ENCODE peak calls at places on chromosomes 7 and 10, in ten cellular contexts. W is adrenal gland; B is OCI-LY7; E is tibial nerve; S is left ventricle myocardium inferior; J is Panc1; Q is Peyer's patch; F is CD8-positive, alpha-beta memory T cell; C is cardiac muscle cell; P is fibroblast of lung. R is an unnamed sample. For H3K4me1 and H3K9me3, the result is how much of the 10 kb centered on the place peaks cover.

GRCh38 chr10:111076191-111076681 is 593 bp upstream of the ADRA2A start:
- DNase-seq in F (no peak), C (peak), P (peak), J (peak), B (peak), W (peak), Q (peak), E (no peak), S (peak), R (no peak)

GRCh38 chr10:125448596-125448995 is 234.4 kb downstream of the TEX36 start:
- DNase-seq in B (peak), S (no peak), W (no peak), E (no peak), P (peak), Q (no peak), C (peak), F (no peak), J (no peak), R (no peak)

GRCh38 chr7:24129597-24129996 is 154.4 kb upstream of the NPY start:
- DNase-seq in F (no peak), C (no peak), Q (no peak), E (no peak), B (no peak), W (no peak), P (peak), S (no peak), J (no peak), R (no peak)

GRCh38 chr7:140006600-140006999 is 56.2 kb downstream of the PARP12 start:
- DNase-seq in J (no peak), B (no peak), S (no peak), F (no peak), Q (peak), C (no peak), W (no peak), E (no peak), P (no peak), R (no peak)

GRCh38 chr7:80827238-80827633 is 91.6 kb downstream of the SEMA3C start:
- DNase-seq in P (peak), E (no peak), B (no peak), S (no peak), Q (no peak), W (no peak), J (no peak), F (no peak), C (no peak), R (no peak)

GRCh38 chr7:14309432-14309831 is 320.0 kb upstream of the ETV1 start:
- DNase-seq in J (no peak), C (no peak), E (no peak), Q (no peak), F (no peak), S (no peak), P (no peak), B (no peak), W (no peak), R (no peak)

GRCh38 chr10:48439031-48439430 is 132.6 kb downstream of the MAPK8 start:
- DNase-seq in C (no peak), J (no peak), F (no peak), P (peak), Q (no peak), S (no peak), B (no peak), W (no peak), E (no peak), R (no peak)

GRCh38 chr10:119761106-119761505 is 35.3 kb downstream of the INPP5F start:
- DNase-seq in J (no peak), Q (no peak), C (no peak), B (no peak), E (no peak), W (no peak), S (no peak), P (peak), F (no peak), R (no peak)

GRCh38 chr7:121076350-121077164 is 88.0 kb downstream of the CPED1 start:
- DNase-seq in S (no peak), C (no peak), P (peak), B (no peak), W (no peak), E (no peak), Q (no peak), J (no peak), F (no peak), R (no peak)

GRCh38 chr10:67837519-67838314 is at the start of gene DNAJC12:
- DNase-seq in Q (no peak), F (no peak), E (no peak), S (no peak), W (no peak), J (no peak), P (peak), B (peak), C (peak), R (peak)

GRCh38 chr7:40570218-40570617 is 435.4 kb downstream of the SUGCT start:
- DNase-seq in F (no peak), Q (no peak), E (no peak), J (no peak), S (no peak), C (peak), W (no peak), B (no peak), P (no peak), R (no peak)

GRCh38 chr7:123355576-123356195 is 155.9 kb upstream of the SLC13A1 start:
- DNase-seq in P (no peak), S (no peak), E (no peak), J (no peak), F (no peak), Q (no peak), C (no peak), W (no peak), B (no peak), R (no peak)

GRCh38 chr7:50791921-50792341 is 9.2 kb upstream of the GRB10 start:
- DNase-seq in P (peak), W (no peak), J (no peak), C (no peak), F (no peak), B (no peak), S (no peak), Q (no peak), E (no peak), R (no peak)

GRCh38 chr10:12564173-12564572 is 214.8 kb downstream of the CAMK1D start:
- DNase-seq in B (no peak), P (peak), J (no peak), E (no peak), F (no peak), Q (no peak), C (no peak), S (no peak), W (no peak), R (no peak)

GRCh38 chr7:45153238-45153637 is 4.4 kb upstream of the RAMP3 start:
- DNase-seq in W (peak), C (no peak), J (no peak), S (no peak), Q (no peak), F (no peak), B (peak), E (no peak), P (no peak), R (no peak)

GRCh38 chr7:11294965-11295364 is 321.3 kb downstream of the PHF14 start:
- DNase-seq in F (no peak), J (no peak), W (no peak), P (no peak), Q (no peak), B (no peak), C (no peak), E (no peak), S (no peak), R (no peak)
- H3K27ac ChIP-seq in F (no peak), J (no peak), W (no peak), P (no peak), Q (no peak), B (no peak), C (no peak), E (no peak), S (no peak), R (no peak)

GRCh38 chr10:74977072-74977471 is 134.4 kb upstream of the SAMD8 start:
- DNase-seq in Q (no peak), J (no peak), W (no peak), S (no peak), F (no peak), E (no peak), P (no peak), B (no peak), C (no peak), R (no peak)
- H3K4me1 ChIP-seq in Q (under half), J (under half), W (under half), S (under half), F (under half), E (under half), P (under half), B (under half), C (under half), R (under half)

GRCh38 chr7:57413529-57414398 is 36.2 kb upstream of the ZNF716 start:
- DNase-seq in S (no peak), B (no peak), C (no peak), W (no peak), F (no peak), P (no peak), J (no peak), Q (no peak), E (no peak), R (no peak)
- H3K9me3 ChIP-seq in S (under half), B (under half), C (under half), W (under half), F (under half), P (under half), J (under half), Q (under half), E (under half), R (under half)

DNA sequence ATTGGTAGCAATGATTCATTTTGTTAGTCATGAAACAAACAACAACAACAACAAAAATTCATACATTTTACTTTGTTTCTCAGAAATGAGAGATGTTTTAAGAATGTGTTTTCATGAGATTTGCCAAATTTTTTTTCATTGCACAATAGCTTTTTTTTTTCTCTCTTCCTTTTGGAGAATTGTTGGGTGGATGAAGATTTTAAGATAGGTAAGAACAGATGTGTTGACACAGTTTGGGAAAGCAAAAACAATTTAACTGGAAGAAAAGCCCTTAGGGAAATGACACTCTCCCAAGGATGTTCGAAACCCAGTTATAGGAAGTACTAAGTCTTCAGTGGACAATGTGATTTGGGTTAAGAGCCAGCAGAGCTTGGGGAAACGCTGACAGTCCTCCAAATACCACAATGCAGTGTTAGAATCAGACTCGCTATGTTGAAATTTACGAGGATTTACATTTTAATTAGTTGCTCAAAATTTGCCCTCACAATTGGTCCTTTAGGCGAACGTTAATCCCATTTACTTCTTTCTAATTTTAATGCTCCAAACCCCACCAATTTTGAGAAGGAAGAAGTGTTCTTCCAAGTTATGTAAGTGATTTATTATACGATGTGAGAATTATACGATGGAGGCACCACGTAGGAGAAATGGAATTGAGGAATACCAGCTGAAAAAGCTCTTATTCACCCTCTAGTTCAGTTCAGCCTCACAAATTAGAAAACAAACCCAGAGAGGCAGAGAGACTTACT is 61.2 kb downstream of the HHEX start:
- DNase-seq in J (no peak), E (no peak), F (no peak), Q (no peak), C (no peak), W (no peak), B (no peak), P (peak), S (no peak), R (no peak)
- H3K27ac ChIP-seq in J (no peak), E (no peak), F (no peak), Q (no peak), C (no peak), W (no peak), B (no peak), P (no peak), S (no peak), R (no peak)

DNA sequence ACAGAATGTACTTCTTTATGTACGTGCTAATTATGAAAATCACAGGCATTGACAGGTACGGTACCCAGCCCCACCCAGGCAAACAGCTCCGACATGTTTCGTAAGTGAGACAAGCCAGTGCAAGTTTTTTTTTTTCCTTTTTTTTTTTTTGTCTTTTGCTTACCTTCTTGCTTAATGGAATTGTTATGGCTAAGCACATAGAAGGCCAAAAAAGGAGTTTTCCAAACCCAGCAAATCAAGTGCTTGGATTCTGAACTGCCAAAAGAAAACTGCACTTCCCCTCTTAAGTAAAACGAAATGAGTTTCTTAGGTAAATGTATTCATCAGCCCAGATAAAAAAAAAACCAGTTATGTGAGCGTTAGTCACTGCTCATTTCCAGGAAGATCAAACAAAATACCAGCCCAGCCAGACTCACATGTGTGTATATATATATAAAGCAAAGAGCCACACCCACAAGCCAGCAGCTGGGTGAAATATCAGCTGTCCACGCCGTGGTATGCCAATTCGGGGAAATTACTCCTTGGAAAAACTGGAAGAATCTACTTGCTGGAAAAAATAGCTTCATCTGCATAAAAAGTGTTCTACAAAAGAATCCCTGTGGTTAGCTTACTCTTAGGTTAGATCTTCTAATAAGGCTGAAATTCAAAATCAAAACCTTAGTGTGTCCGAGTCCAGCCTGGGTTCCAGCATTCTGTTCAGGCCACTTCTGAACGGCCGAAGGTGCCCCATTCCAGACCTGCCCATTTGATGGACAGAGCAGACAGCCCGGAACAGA is 8.0 kb downstream of the KLF6 start:
- DNase-seq in P (peak), Q (peak), B (no peak), J (peak), C (no peak), F (peak), E (no peak), W (peak), S (no peak), R (peak)
- H3K4me1 ChIP-seq in P (under half), Q (half or more), B (under half), J (half or more), C (under half), F (half or more), E (under half), W (under half), S (half or more), R (half or more)

GRCh38 chr10:43644252-43644651 is 4.4 kb downstream of the ZNF32 start:
- DNase-seq in S (no peak), Q (no peak), E (no peak), B (no peak), J (no peak), F (no peak), P (peak), W (no peak), C (no peak), R (no peak)

GRCh38 chr10:43648392-43649148 is at the start of gene ZNF32:
- DNase-seq in Q (peak), W (peak), C (peak), B (no peak), E (peak), J (peak), S (peak), F (peak), P (peak), R (peak)

GRCh38 chr10:43647576-43647975 is 1.1 kb downstream of the ZNF32 start:
- DNase-seq in P (no peak), J (no peak), W (no peak), F (no peak), B (no peak), S (no peak), Q (no peak), E (no peak), C (no peak), R (no peak)

GRCh38 chr10:43648083-43648391 is 644 bp downstream of the ZNF32 start:
- DNase-seq in Q (no peak), J (no peak), B (no peak), W (no peak), E (no peak), S (no peak), C (no peak), F (no peak), P (peak), R (no peak)

GRCh38 chr10:43645866-43646265 is 2.8 kb downstream of the ZNF32 start:
- DNase-seq in P (no peak), E (no peak), S (no peak), F (no peak), J (no peak), W (no peak), C (no peak), B (no peak), Q (no peak), R (no peak)
- H3K9me3 ChIP-seq in P (under half), E (under half), S (half or more), F (under half), J (half or more), W (half or more), C (under half), B (under half), Q (under half), R (under half)

GRCh38 chr7:8434290-8435002 is 1.0 kb downstream of the NXPH1 start:
- DNase-seq in C (no peak), W (peak), F (no peak), E (no peak), P (no peak), J (no peak), Q (no peak), B (no peak), S (no peak), R (no peak)
- H3K27ac ChIP-seq in C (no peak), W (no peak), F (no peak), E (no peak), P (no peak), J (no peak), Q (no peak), B (no peak), S (no peak), R (no peak)

DNA sequence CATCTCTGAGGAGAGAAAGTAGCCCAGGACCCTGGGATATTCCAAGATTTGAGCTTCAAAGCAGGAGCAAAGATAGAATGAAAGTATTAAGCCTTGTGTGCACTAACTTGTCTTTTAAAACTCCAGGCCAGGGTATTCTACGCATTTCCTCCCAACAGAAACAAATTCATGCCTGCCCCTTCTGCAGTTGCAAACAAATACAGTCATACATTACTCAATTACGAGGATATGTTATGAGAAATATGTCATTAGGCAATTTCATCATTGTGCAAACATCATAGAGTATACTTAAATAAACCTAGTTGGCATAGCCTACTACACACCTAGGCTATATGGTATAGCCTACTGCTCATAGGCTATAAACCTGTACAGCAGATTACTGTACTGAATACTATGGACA is 154.5 kb upstream of the KIAA1217 start:
- DNase-seq in F (no peak), Q (no peak), C (no peak), B (no peak), E (no peak), P (no peak), W (no peak), S (no peak), J (no peak), R (no peak)
- H3K4me1 ChIP-seq in F (under half), Q (under half), C (under half), B (under half), E (under half), P (under half), W (under half), S (under half), J (under half), R (under half)

GRCh38 chr10:11301571-11302111 is 284.0 kb downstream of the CELF2 start:
- DNase-seq in F (no peak), E (no peak), B (no peak), C (no peak), W (no peak), P (no peak), Q (no peak), S (no peak), J (no peak), R (no peak)
- H3K9me3 ChIP-seq in F (under half), E (under half), B (under half), C (under half), W (under half), P (under half), Q (under half), S (under half), J (under half), R (under half)